ENCODE peak calls at places on chromosomes 11 and 22, in nine cellular contexts. I is HCT116, E is A549, K is GM23338, J is Panc1, Q is HepG2, L is K562, U is GM12878, N is SK-N-SH. W is an unnamed sample.

GRCh38 chr11:71252782-71253730 is 679 bp upstream of the SHANK2 start:
- DNase-seq in E (peak; percentile 83), N (no peak), I (peak; percentile 48), L (no peak), U (no peak), J (no peak), Q (peak; percentile 97), K (peak; percentile 85), W (no peak)

GRCh38 chr22:32722441-32722840 is 79.1 kb upstream of the TIMP3 start:
- DNase-seq in Q (no peak), N (no peak), I (no peak), U (no peak), J (no peak), L (no peak), K (no peak), E (no peak), W (no peak)

GRCh38 chr11:128238521-128239222 is 348.7 kb downstream of the ETS1 start:
- DNase-seq in U (no peak), Q (no peak), E (no peak), L (no peak), K (no peak), J (no peak), I (no peak), N (no peak), W (no peak)

GRCh38 chr11:100557830-100558611 is 129.1 kb upstream of the ARHGAP42 start:
- DNase-seq in J (no peak), L (no peak), U (no peak), E (no peak), I (no peak), Q (no peak), N (no peak), K (no peak), W (no peak)

GRCh38 chr22:41899992-41900651 is 14.8 kb downstream of the SHISA8 start:
- DNase-seq in L (no peak), E (no peak), J (no peak), N (no peak), K (no peak), U (no peak), I (no peak), Q (no peak), W (no peak)

GRCh38 chr22:45163074-45163416 is 680 bp upstream of the NUP50 start:
- DNase-seq in I (no peak), L (peak; percentile 20), N (peak; percentile 57), U (no peak), E (peak; percentile 32), J (no peak), K (peak; percentile 51), Q (no peak), W (peak; percentile 38)

GRCh38 chr11:5096011-5096410 is 26.6 kb downstream of the OR52E1 start:
- DNase-seq in I (no peak), Q (no peak), E (no peak), N (no peak), L (no peak), K (no peak), U (no peak), J (no peak), W (no peak)

GRCh38 chr11:45288395-45288794 is 2.3 kb upstream of the SYT13 start:
- DNase-seq in K (no peak), U (no peak), L (no peak), I (no peak), Q (no peak), N (no peak), E (no peak), J (no peak), W (no peak)

GRCh38 chr11:120224872-120225371 is 14.1 kb downstream of the OAF start:
- DNase-seq in Q (no peak), J (no peak), N (no peak), I (no peak), L (no peak), U (no peak), K (no peak), E (no peak), W (peak; percentile 63)

GRCh38 chr22:41619979-41620645 is 731 bp downstream of the DESI1 start:
- DNase-seq in L (no peak), J (no peak), I (no peak), E (no peak), U (no peak), K (peak; percentile 74), Q (peak; percentile 49), N (peak; percentile 38), W (peak; percentile 47)

GRCh38 chr22:49968831-49969661 is 8.5 kb downstream of the PIM3 start:
- DNase-seq in E (no peak), I (no peak), N (peak; percentile 27), Q (no peak), J (no peak), U (no peak), L (no peak), K (no peak), W (no peak)

GRCh38 chr11:27913650-27914049 is 194.3 kb downstream of the KIF18A start:
- DNase-seq in I (no peak), Q (no peak), U (no peak), N (no peak), J (no peak), L (no peak), K (no peak), E (peak; percentile 8), W (no peak)

GRCh38 chr11:121649798-121650197 is 197.0 kb upstream of the SORL1-AS1 start:
- DNase-seq in J (no peak), E (no peak), L (no peak), U (no peak), N (no peak), I (no peak), K (no peak), Q (no peak), W (no peak)

GRCh38 chr11:10267821-10268220 is 26.2 kb downstream of the SBF2 start:
- DNase-seq in U (no peak), L (no peak), I (no peak), Q (no peak), N (no peak), J (no peak), E (no peak), K (no peak), W (no peak)

GRCh38 chr22:44956835-44957234 is 53.0 kb downstream of the PHF21B start:
- DNase-seq in E (no peak), U (no peak), J (no peak), L (no peak), Q (no peak), N (no peak), I (no peak), K (peak; percentile 49), W (no peak)

GRCh38 chr22:20629401-20629800 is 122.0 kb downstream of the MED15 start:
- DNase-seq in L (no peak), J (no peak), E (no peak), Q (no peak), N (no peak), I (no peak), U (no peak), K (no peak), W (no peak)

DNA sequence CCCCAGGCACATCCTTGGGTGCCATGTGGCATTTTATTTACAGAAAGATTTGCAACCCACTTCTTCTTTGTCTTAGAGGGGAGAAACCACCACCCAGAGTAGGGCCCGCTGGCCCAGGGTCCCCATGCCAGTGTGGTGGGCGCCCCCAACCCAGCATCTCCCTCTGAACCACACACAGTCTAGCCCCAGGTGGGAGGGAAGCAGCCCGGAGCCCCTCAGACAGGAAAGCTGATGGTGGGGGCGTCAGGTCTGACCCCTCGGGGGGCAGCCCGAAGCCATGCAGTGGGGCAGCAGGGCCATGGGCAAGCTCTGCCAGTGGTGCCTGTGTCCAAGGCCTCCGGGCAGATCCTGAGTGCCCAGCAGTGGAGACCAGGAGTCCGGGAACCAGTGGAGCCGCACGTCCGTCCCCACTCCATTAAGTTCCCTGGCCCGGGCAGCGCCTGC is 11.7 kb downstream of the TRPM5 start:
- DNase-seq in N (no peak), U (no peak), I (no peak), Q (no peak), E (no peak), J (no peak), L (no peak), K (no peak), W (no peak)
- TF ChIP-seq REST in N (no peak), U (no peak), I (no peak), Q (no peak), E (no peak), J (no peak), L (no peak), K (no peak), W (no peak)

DNA sequence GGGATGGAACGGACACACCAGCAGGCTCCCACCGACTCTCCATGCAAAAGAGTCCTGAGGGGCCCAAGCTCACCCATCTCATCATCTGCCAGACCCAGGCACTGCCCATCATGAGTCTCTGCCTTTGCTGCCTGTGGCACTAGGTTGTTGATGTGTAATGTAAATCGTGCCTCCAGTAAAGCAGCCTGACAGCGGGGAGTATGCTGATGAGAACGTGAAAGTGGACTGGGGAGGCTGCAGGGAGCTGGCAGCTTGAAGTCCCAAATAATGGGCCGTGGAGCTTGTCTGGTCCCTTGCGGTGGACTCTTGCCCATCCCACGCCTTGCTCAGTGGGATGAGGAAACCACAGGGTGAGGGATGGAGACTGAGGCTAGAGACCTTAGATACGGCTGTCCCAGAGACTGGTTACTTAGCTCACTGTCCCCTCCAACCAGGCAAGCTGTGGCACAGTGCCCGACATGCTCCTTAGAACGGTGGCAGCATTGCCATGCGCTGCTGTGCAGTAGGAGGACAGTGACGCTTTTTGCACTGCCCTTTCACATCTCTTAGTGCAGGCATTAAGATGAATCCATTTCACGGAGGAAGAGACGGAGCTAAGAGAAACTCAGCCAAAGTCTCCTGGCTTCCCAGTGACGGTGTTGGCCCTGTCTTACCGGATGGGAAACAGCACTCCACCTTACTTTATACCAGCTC is 39.6 kb upstream of the PLET1 start:
- DNase-seq in E (no peak), I (no peak), U (no peak), N (no peak), J (no peak), K (peak; percentile 29), Q (no peak), L (no peak), W (no peak)
- TF ChIP-seq REST in E (no peak), I (no peak), U (no peak), N (no peak), J (no peak), K (no peak), Q (no peak), L (no peak), W (no peak)

DNA sequence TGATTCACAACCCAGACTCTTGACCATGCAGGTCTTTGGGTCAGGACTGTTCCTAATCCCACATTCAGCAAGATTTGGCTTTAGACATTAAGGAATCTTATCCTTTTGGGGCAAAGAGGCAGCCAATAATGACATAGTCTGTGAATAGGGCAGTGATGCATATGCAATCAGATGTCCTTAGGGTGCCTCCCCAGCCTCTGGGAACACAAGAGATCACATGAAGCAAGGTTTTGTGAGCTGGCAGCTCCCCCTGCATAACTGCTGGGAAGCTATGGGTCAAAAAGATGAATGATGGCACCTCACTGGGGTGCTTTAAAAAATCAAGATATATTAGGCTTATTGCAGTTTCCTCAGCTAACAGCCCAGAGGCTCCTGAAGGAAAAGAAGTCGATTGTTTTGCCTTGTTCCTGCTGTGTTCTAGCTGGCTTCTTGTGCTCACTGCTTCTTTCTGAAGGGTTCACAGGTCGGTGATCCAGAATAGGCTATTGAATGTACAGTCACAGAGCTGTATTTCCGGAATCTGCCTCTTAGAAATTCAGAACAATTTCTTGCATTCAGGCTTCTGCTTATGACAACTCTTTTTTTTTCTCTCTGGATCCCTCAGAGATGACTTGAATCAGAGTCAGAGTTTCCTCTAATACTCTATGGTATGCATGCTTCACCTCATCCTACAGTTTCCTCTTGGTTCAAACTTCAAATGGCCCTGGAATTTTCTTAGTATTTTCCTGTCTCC is 31.7 kb downstream of the INSC start:
- DNase-seq in U (no peak), I (no peak), L (no peak), K (no peak), J (no peak), Q (no peak), E (no peak), N (no peak), W (no peak)
- TF ChIP-seq REST in U (no peak), I (no peak), L (no peak), K (no peak), J (no peak), Q (no peak), E (no peak), N (no peak), W (no peak)

GRCh38 chr11:91907225-91907624 is 317.4 kb upstream of the FAT3 start:
- DNase-seq in I (no peak), L (no peak), N (no peak), Q (no peak), U (no peak), K (no peak), E (no peak), J (no peak), W (no peak)
- TF ChIP-seq REST in I (no peak), L (no peak), N (no peak), Q (no peak), U (no peak), K (no peak), E (no peak), J (no peak), W (no peak)